ENCODE peak calls at places on chromosomes 12 and 14, in nine cellular contexts. One of them, this sample, is unnamed.

GRCh38 chr14:100369019-100369418 is 45.9 kb downstream of the SLC25A47 start:
- DNase-seq in lung: no peak
- DNase-seq in AG04450: no peak
- DNase-seq in Calu3: no peak
- DNase-seq in ovary: no peak
- DNase-seq in GM10248: no peak
- DNase-seq in upper lobe of left lung: no peak
- DNase-seq in endothelial cell: no peak
- DNase-seq in stomach: no peak
- DNase-seq in this sample: no peak

GRCh38 chr12:46553266-46553665 is 180.7 kb upstream of the SLC38A2 start:
- DNase-seq in GM10248: no peak
- DNase-seq in AG04450: no peak
- DNase-seq in lung: no peak
- DNase-seq in ovary: no peak
- DNase-seq in Calu3: no peak
- DNase-seq in stomach: no peak
- DNase-seq in upper lobe of left lung: no peak
- DNase-seq in endothelial cell: no peak
- DNase-seq in this sample: no peak

GRCh38 chr14:86003998-86004397 is 474.1 kb downstream of the FLRT2 start:
- DNase-seq in Calu3: no peak
- DNase-seq in ovary: no peak
- DNase-seq in endothelial cell: no peak
- DNase-seq in AG04450: no peak
- DNase-seq in stomach: no peak
- DNase-seq in upper lobe of left lung: no peak
- DNase-seq in lung: no peak
- DNase-seq in GM10248: no peak
- DNase-seq in this sample: no peak

GRCh38 chr12:101792046-101792931 is 38.5 kb downstream of the GNPTAB start:
- DNase-seq in upper lobe of left lung: no peak
- DNase-seq in endothelial cell: no peak
- DNase-seq in AG04450: no peak
- DNase-seq in GM10248: no peak
- DNase-seq in Calu3: no peak
- DNase-seq in ovary: no peak
- DNase-seq in stomach: no peak
- DNase-seq in lung: no peak
- DNase-seq in this sample: no peak

GRCh38 chr12:122721057-122721545 is 4.5 kb upstream of the HCAR3 start:
- DNase-seq in GM10248: peak
- DNase-seq in ovary: no peak
- DNase-seq in upper lobe of left lung: no peak
- DNase-seq in AG04450: no peak
- DNase-seq in lung: no peak
- DNase-seq in Calu3: no peak
- DNase-seq in endothelial cell: no peak
- DNase-seq in stomach: no peak
- DNase-seq in this sample: no peak

GRCh38 chr14:26163761-26164160 is 434.1 kb downstream of the NOVA1 start:
- DNase-seq in endothelial cell: peak
- DNase-seq in upper lobe of left lung: no peak
- DNase-seq in ovary: no peak
- DNase-seq in GM10248: no peak
- DNase-seq in AG04450: no peak
- DNase-seq in lung: no peak
- DNase-seq in stomach: no peak
- DNase-seq in Calu3: no peak
- DNase-seq in this sample: no peak

GRCh38 chr12:66500841-66501240 is 178.0 kb downstream of the GRIP1 start:
- DNase-seq in endothelial cell: no peak
- DNase-seq in GM10248: peak
- DNase-seq in ovary: no peak
- DNase-seq in stomach: no peak
- DNase-seq in Calu3: no peak
- DNase-seq in upper lobe of left lung: no peak
- DNase-seq in lung: no peak
- DNase-seq in AG04450: no peak
- DNase-seq in this sample: no peak

GRCh38 chr14:51424569-51425251 is 184.7 kb downstream of the TMX1 start:
- DNase-seq in endothelial cell: no peak
- DNase-seq in AG04450: no peak
- DNase-seq in ovary: no peak
- DNase-seq in lung: no peak
- DNase-seq in Calu3: no peak
- DNase-seq in stomach: no peak
- DNase-seq in upper lobe of left lung: no peak
- DNase-seq in GM10248: no peak
- DNase-seq in this sample: no peak

GRCh38 chr12:96025518-96025917 is 9.9 kb downstream of the LTA4H start:
- DNase-seq in AG04450: no peak
- DNase-seq in lung: no peak
- DNase-seq in Calu3: no peak
- DNase-seq in stomach: no peak
- DNase-seq in endothelial cell: no peak
- DNase-seq in ovary: no peak
- DNase-seq in GM10248: no peak
- DNase-seq in upper lobe of left lung: no peak
- DNase-seq in this sample: no peak

GRCh38 chr14:32013083-32013482 is 64.0 kb upstream of the ARHGAP5 start:
- DNase-seq in ovary: no peak
- DNase-seq in Calu3: no peak
- DNase-seq in stomach: no peak
- DNase-seq in lung: no peak
- DNase-seq in GM10248: no peak
- DNase-seq in upper lobe of left lung: no peak
- DNase-seq in AG04450: no peak
- DNase-seq in endothelial cell: no peak
- DNase-seq in this sample: no peak

GRCh38 chr12:120342156-120342555 is 14.6 kb upstream of the PLA2G1B start:
- DNase-seq in stomach: no peak
- DNase-seq in ovary: no peak
- DNase-seq in GM10248: no peak
- DNase-seq in Calu3: no peak
- DNase-seq in lung: no peak
- DNase-seq in upper lobe of left lung: no peak
- DNase-seq in endothelial cell: no peak
- DNase-seq in AG04450: no peak
- DNase-seq in this sample: no peak

GRCh38 chr14:49240383-49240782 is 345.8 kb downstream of the RPS29 start:
- DNase-seq in stomach: no peak
- DNase-seq in endothelial cell: no peak
- DNase-seq in Calu3: no peak
- DNase-seq in AG04450: no peak
- DNase-seq in GM10248: no peak
- DNase-seq in upper lobe of left lung: no peak
- DNase-seq in lung: no peak
- DNase-seq in ovary: no peak
- DNase-seq in this sample: no peak

GRCh38 chr12:118404876-118405521 is 28.6 kb downstream of the SUDS3 start:
- DNase-seq in endothelial cell: peak
- DNase-seq in lung: peak
- DNase-seq in ovary: peak
- DNase-seq in stomach: peak
- DNase-seq in upper lobe of left lung: no peak
- DNase-seq in GM10248: peak
- DNase-seq in Calu3: peak
- DNase-seq in AG04450: peak
- DNase-seq in this sample: peak

DNA sequence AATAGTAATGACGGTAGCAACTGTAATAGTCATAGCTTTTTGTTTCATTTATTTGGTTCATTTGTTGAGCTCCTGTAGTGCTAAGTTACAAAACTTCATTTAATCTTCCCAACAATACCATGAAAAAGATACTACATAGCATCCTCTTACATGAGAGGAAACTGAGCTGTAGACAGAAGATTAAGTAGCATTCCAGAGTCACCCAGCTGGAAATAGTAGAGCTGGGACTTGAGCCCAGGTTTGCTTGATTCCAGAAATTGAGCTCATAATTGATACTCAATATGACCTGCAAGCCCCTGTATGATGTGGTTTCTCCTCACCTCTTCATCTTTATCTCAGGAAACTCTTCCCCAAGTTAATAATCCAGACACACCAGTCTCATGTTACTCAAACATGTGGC is 87.0 kb upstream of the DAAM1 start:
- DNase-seq in AG04450: no peak
- DNase-seq in upper lobe of left lung: no peak
- DNase-seq in stomach: no peak
- DNase-seq in Calu3: no peak
- DNase-seq in lung: no peak
- DNase-seq in ovary: no peak
- DNase-seq in endothelial cell: no peak
- DNase-seq in GM10248: no peak
- DNase-seq in this sample: no peak
- TF ChIP-seq CTCF in AG04450: no peak
- TF ChIP-seq CTCF in upper lobe of left lung: no peak
- TF ChIP-seq CTCF in stomach: no peak
- TF ChIP-seq CTCF in Calu3: no peak
- TF ChIP-seq CTCF in lung: no peak
- TF ChIP-seq CTCF in ovary: no peak
- TF ChIP-seq CTCF in endothelial cell: no peak
- TF ChIP-seq CTCF in GM10248: no peak
- TF ChIP-seq CTCF in this sample: no peak

DNA sequence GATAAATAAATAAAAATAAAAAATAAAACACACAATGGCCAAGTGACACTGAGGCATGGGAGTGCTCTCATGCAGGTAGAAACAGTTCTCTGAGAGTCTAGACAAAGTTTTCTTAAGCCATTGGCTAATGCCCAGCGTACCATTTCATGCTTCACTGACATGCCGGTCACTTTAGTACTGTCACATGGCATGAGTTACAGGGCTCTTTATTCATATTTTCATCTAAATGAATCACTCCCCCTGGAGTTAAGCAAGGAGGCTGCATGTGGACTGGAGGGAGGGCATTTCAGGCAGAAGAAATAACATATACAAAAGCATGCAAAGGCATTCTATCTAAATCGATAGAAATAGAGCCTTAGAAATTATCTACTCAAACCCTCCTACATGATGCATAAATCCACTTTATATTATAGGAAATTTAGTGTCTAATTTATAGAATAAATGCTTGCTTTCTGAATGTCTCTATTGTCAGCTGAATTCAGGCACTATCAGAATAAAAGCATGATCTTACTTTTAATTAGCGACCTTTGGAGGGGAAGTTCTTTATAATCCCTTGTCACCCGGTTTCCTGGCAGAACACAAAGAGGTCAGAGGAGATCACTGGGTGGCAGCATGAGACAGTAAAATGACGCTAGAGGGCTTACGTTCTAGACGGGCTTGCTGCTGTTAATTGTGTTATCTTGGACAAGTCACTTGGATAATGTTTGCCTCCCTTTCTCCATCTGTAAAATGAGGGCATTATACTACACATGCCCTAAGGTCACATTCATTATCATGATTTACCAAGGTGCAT is 17.5 kb downstream of the DYRK4 start:
- DNase-seq in lung: no peak
- DNase-seq in Calu3: peak
- DNase-seq in ovary: no peak
- DNase-seq in upper lobe of left lung: no peak
- DNase-seq in endothelial cell: no peak
- DNase-seq in GM10248: peak
- DNase-seq in AG04450: no peak
- DNase-seq in stomach: no peak
- DNase-seq in this sample: no peak
- TF ChIP-seq CTCF in lung: no peak
- TF ChIP-seq CTCF in Calu3: no peak
- TF ChIP-seq CTCF in ovary: no peak
- TF ChIP-seq CTCF in upper lobe of left lung: no peak
- TF ChIP-seq CTCF in endothelial cell: no peak
- TF ChIP-seq CTCF in GM10248: peak
- TF ChIP-seq CTCF in AG04450: peak
- TF ChIP-seq CTCF in stomach: no peak
- TF ChIP-seq CTCF in this sample: no peak

GRCh38 chr14:96926006-96926405 is 128.8 kb downstream of the VRK1 start:
- DNase-seq in ovary: no peak
- DNase-seq in Calu3: no peak
- DNase-seq in lung: no peak
- DNase-seq in AG04450: no peak
- DNase-seq in GM10248: no peak
- DNase-seq in stomach: no peak
- DNase-seq in upper lobe of left lung: no peak
- DNase-seq in endothelial cell: no peak
- DNase-seq in this sample: no peak

GRCh38 chr14:96925422-96925821 is 128.2 kb downstream of the VRK1 start:
- DNase-seq in AG04450: no peak
- DNase-seq in ovary: no peak
- DNase-seq in endothelial cell: no peak
- DNase-seq in lung: no peak
- DNase-seq in GM10248: no peak
- DNase-seq in Calu3: no peak
- DNase-seq in stomach: no peak
- DNase-seq in upper lobe of left lung: no peak
- DNase-seq in this sample: no peak

GRCh38 chr14:96931751-96932150 is 134.6 kb downstream of the VRK1 start:
- DNase-seq in lung: no peak
- DNase-seq in endothelial cell: no peak
- DNase-seq in ovary: no peak
- DNase-seq in AG04450: no peak
- DNase-seq in upper lobe of left lung: peak
- DNase-seq in stomach: no peak
- DNase-seq in GM10248: no peak
- DNase-seq in Calu3: no peak
- DNase-seq in this sample: no peak

GRCh38 chr14:96929969-96930368 is 132.8 kb downstream of the VRK1 start:
- DNase-seq in GM10248: no peak
- DNase-seq in Calu3: no peak
- DNase-seq in AG04450: no peak
- DNase-seq in stomach: no peak
- DNase-seq in endothelial cell: no peak
- DNase-seq in upper lobe of left lung: no peak
- DNase-seq in ovary: no peak
- DNase-seq in lung: no peak
- DNase-seq in this sample: no peak

GRCh38 chr14:96928779-96929380 is 131.7 kb downstream of the VRK1 start:
- DNase-seq in Calu3: no peak
- DNase-seq in stomach: no peak
- DNase-seq in GM10248: no peak
- DNase-seq in ovary: no peak
- DNase-seq in endothelial cell: no peak
- DNase-seq in upper lobe of left lung: no peak
- DNase-seq in lung: no peak
- DNase-seq in AG04450: no peak
- DNase-seq in this sample: no peak
- TF ChIP-seq CTCF in Calu3: no peak
- TF ChIP-seq CTCF in stomach: no peak
- TF ChIP-seq CTCF in GM10248: no peak
- TF ChIP-seq CTCF in ovary: no peak
- TF ChIP-seq CTCF in endothelial cell: no peak
- TF ChIP-seq CTCF in upper lobe of left lung: no peak
- TF ChIP-seq CTCF in lung: no peak
- TF ChIP-seq CTCF in AG04450: no peak
- TF ChIP-seq CTCF in this sample: no peak

DNA sequence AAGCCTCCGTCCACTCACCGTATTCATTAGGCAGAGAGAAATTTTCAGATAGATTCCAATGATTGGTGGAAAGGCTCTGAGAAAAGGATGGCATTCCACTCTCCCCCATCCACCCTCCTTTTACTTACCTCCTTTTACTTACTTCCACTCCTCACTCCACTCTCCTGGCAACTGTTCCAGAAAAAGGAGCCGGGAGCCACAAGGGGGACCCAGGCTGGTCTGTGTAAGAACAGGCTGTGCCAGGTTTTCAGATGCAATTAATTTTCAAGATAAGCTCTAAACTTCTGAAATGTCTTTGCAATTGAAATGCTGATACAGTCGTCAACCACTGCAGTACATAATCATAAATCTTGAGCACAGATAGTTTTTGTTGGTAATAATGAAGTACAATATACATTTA is 248.8 kb downstream of the ANO6 start:
- DNase-seq in ovary: no peak
- DNase-seq in GM10248: no peak
- DNase-seq in lung: no peak
- DNase-seq in endothelial cell: no peak
- DNase-seq in stomach: no peak
- DNase-seq in AG04450: no peak
- DNase-seq in Calu3: peak
- DNase-seq in upper lobe of left lung: no peak
- DNase-seq in this sample: no peak
- TF ChIP-seq CTCF in ovary: no peak
- TF ChIP-seq CTCF in GM10248: no peak
- TF ChIP-seq CTCF in lung: no peak
- TF ChIP-seq CTCF in endothelial cell: no peak
- TF ChIP-seq CTCF in stomach: no peak
- TF ChIP-seq CTCF in AG04450: peak
- TF ChIP-seq CTCF in Calu3: no peak
- TF ChIP-seq CTCF in upper lobe of left lung: no peak
- TF ChIP-seq CTCF in this sample: no peak